ENCODE peak calls at places on chromosomes 16 and 17, in nine cellular contexts. One of them, this sample, is unnamed.

GRCh38 chr17:42832934-42833770 is at the start of gene PSME3:
- DNase-seq in GDM1: peak
- DNase-seq in cerebellar nuclear complex: peak
- DNase-seq in mesenteric fat pad: peak
- DNase-seq in activated T-helper 1 cell treated with anti-CD3 and anti-CD28 coated beads, Interleukin-12 subunit alpha, Interleukin-12 subunit beta, Interleukin-2, Interleukin-4 antibody, amounts not matched to agents 30 ng/mL and 10 ng/mL and 1 ng/mL, durations not matched to agents 14 hours and 24 hours and 36 hours: peak
- DNase-seq in brain microvascular endothelial cell: peak
- DNase-seq in tibial nerve: peak
- DNase-seq in aorta: peak
- DNase-seq in posterior cingulate gyrus: peak
- DNase-seq in this sample: peak

GRCh38 chr17:44390250-44390649 is 801 bp upstream of the ITGA2B start:
- DNase-seq in aorta: no peak
- DNase-seq in tibial nerve: no peak
- DNase-seq in activated T-helper 1 cell treated with anti-CD3 and anti-CD28 coated beads, Interleukin-12 subunit alpha, Interleukin-12 subunit beta, Interleukin-2, Interleukin-4 antibody, amounts not matched to agents 30 ng/mL and 10 ng/mL and 1 ng/mL, durations not matched to agents 14 hours and 24 hours and 36 hours: no peak
- DNase-seq in cerebellar nuclear complex: no peak
- DNase-seq in GDM1: no peak
- DNase-seq in brain microvascular endothelial cell: no peak
- DNase-seq in posterior cingulate gyrus: no peak
- DNase-seq in mesenteric fat pad: no peak
- DNase-seq in this sample: no peak

GRCh38 chr17:45050680-45051059 is 762 bp downstream of the DCAKD start:
- DNase-seq in activated T-helper 1 cell treated with anti-CD3 and anti-CD28 coated beads, Interleukin-12 subunit alpha, Interleukin-12 subunit beta, Interleukin-2, Interleukin-4 antibody, amounts not matched to agents 30 ng/mL and 10 ng/mL and 1 ng/mL, durations not matched to agents 14 hours and 24 hours and 36 hours: peak
- DNase-seq in tibial nerve: no peak
- DNase-seq in GDM1: no peak
- DNase-seq in cerebellar nuclear complex: no peak
- DNase-seq in aorta: no peak
- DNase-seq in posterior cingulate gyrus: peak
- DNase-seq in brain microvascular endothelial cell: no peak
- DNase-seq in mesenteric fat pad: no peak
- DNase-seq in this sample: no peak

GRCh38 chr16:5065368-5065767 is 388 bp downstream of the C16orf89 start:
- DNase-seq in aorta: peak
- DNase-seq in brain microvascular endothelial cell: no peak
- DNase-seq in GDM1: no peak
- DNase-seq in cerebellar nuclear complex: no peak
- DNase-seq in activated T-helper 1 cell treated with anti-CD3 and anti-CD28 coated beads, Interleukin-12 subunit alpha, Interleukin-12 subunit beta, Interleukin-2, Interleukin-4 antibody, amounts not matched to agents 30 ng/mL and 10 ng/mL and 1 ng/mL, durations not matched to agents 14 hours and 24 hours and 36 hours: no peak
- DNase-seq in mesenteric fat pad: no peak
- DNase-seq in tibial nerve: no peak
- DNase-seq in posterior cingulate gyrus: peak
- DNase-seq in this sample: no peak

GRCh38 chr17:64110436-64111152 is 19.4 kb downstream of the ERN1 start:
- DNase-seq in mesenteric fat pad: no peak
- DNase-seq in brain microvascular endothelial cell: no peak
- DNase-seq in activated T-helper 1 cell treated with anti-CD3 and anti-CD28 coated beads, Interleukin-12 subunit alpha, Interleukin-12 subunit beta, Interleukin-2, Interleukin-4 antibody, amounts not matched to agents 30 ng/mL and 10 ng/mL and 1 ng/mL, durations not matched to agents 14 hours and 24 hours and 36 hours: no peak
- DNase-seq in cerebellar nuclear complex: no peak
- DNase-seq in GDM1: no peak
- DNase-seq in aorta: no peak
- DNase-seq in tibial nerve: no peak
- DNase-seq in posterior cingulate gyrus: no peak
- DNase-seq in this sample: no peak

GRCh38 chr17:65457635-65458257 is 103.7 kb downstream of the AXIN2 start:
- DNase-seq in cerebellar nuclear complex: no peak
- DNase-seq in posterior cingulate gyrus: no peak
- DNase-seq in mesenteric fat pad: peak
- DNase-seq in brain microvascular endothelial cell: no peak
- DNase-seq in aorta: no peak
- DNase-seq in activated T-helper 1 cell treated with anti-CD3 and anti-CD28 coated beads, Interleukin-12 subunit alpha, Interleukin-12 subunit beta, Interleukin-2, Interleukin-4 antibody, amounts not matched to agents 30 ng/mL and 10 ng/mL and 1 ng/mL, durations not matched to agents 14 hours and 24 hours and 36 hours: no peak
- DNase-seq in tibial nerve: no peak
- DNase-seq in GDM1: no peak
- DNase-seq in this sample: no peak

GRCh38 chr16:24145927-24146326 is 110.2 kb upstream of the CACNG3 start:
- DNase-seq in aorta: no peak
- DNase-seq in posterior cingulate gyrus: no peak
- DNase-seq in activated T-helper 1 cell treated with anti-CD3 and anti-CD28 coated beads, Interleukin-12 subunit alpha, Interleukin-12 subunit beta, Interleukin-2, Interleukin-4 antibody, amounts not matched to agents 30 ng/mL and 10 ng/mL and 1 ng/mL, durations not matched to agents 14 hours and 24 hours and 36 hours: no peak
- DNase-seq in brain microvascular endothelial cell: no peak
- DNase-seq in tibial nerve: no peak
- DNase-seq in cerebellar nuclear complex: no peak
- DNase-seq in mesenteric fat pad: no peak
- DNase-seq in GDM1: no peak
- DNase-seq in this sample: no peak

GRCh38 chr16:19196871-19197270 is 28.8 kb downstream of the SYT17 start:
- DNase-seq in brain microvascular endothelial cell: no peak
- DNase-seq in aorta: no peak
- DNase-seq in activated T-helper 1 cell treated with anti-CD3 and anti-CD28 coated beads, Interleukin-12 subunit alpha, Interleukin-12 subunit beta, Interleukin-2, Interleukin-4 antibody, amounts not matched to agents 30 ng/mL and 10 ng/mL and 1 ng/mL, durations not matched to agents 14 hours and 24 hours and 36 hours: no peak
- DNase-seq in posterior cingulate gyrus: no peak
- DNase-seq in GDM1: no peak
- DNase-seq in mesenteric fat pad: no peak
- DNase-seq in tibial nerve: no peak
- DNase-seq in cerebellar nuclear complex: no peak
- DNase-seq in this sample: no peak

GRCh38 chr17:81487487-81488275 is 24.9 kb downstream of the ACTG1 start:
- DNase-seq in brain microvascular endothelial cell: no peak
- DNase-seq in mesenteric fat pad: peak
- DNase-seq in cerebellar nuclear complex: no peak
- DNase-seq in posterior cingulate gyrus: peak
- DNase-seq in GDM1: peak
- DNase-seq in activated T-helper 1 cell treated with anti-CD3 and anti-CD28 coated beads, Interleukin-12 subunit alpha, Interleukin-12 subunit beta, Interleukin-2, Interleukin-4 antibody, amounts not matched to agents 30 ng/mL and 10 ng/mL and 1 ng/mL, durations not matched to agents 14 hours and 24 hours and 36 hours: peak
- DNase-seq in aorta: peak
- DNase-seq in tibial nerve: peak
- DNase-seq in this sample: peak

GRCh38 chr17:67042104-67042899 is 2.1 kb upstream of the CACNG1 start:
- DNase-seq in tibial nerve: no peak
- DNase-seq in posterior cingulate gyrus: peak
- DNase-seq in brain microvascular endothelial cell: no peak
- DNase-seq in cerebellar nuclear complex: no peak
- DNase-seq in GDM1: no peak
- DNase-seq in activated T-helper 1 cell treated with anti-CD3 and anti-CD28 coated beads, Interleukin-12 subunit alpha, Interleukin-12 subunit beta, Interleukin-2, Interleukin-4 antibody, amounts not matched to agents 30 ng/mL and 10 ng/mL and 1 ng/mL, durations not matched to agents 14 hours and 24 hours and 36 hours: no peak
- DNase-seq in mesenteric fat pad: no peak
- DNase-seq in aorta: no peak
- DNase-seq in this sample: no peak

GRCh38 chr16:84350611-84351400 is 17.5 kb upstream of the ATP2C2 start:
- DNase-seq in cerebellar nuclear complex: no peak
- DNase-seq in tibial nerve: no peak
- DNase-seq in GDM1: no peak
- DNase-seq in brain microvascular endothelial cell: no peak
- DNase-seq in activated T-helper 1 cell treated with anti-CD3 and anti-CD28 coated beads, Interleukin-12 subunit alpha, Interleukin-12 subunit beta, Interleukin-2, Interleukin-4 antibody, amounts not matched to agents 30 ng/mL and 10 ng/mL and 1 ng/mL, durations not matched to agents 14 hours and 24 hours and 36 hours: no peak
- DNase-seq in posterior cingulate gyrus: peak
- DNase-seq in aorta: peak
- DNase-seq in mesenteric fat pad: no peak
- DNase-seq in this sample: no peak

GRCh38 chr16:88505405-88506082 is 52.5 kb downstream of the ZFPM1 start:
- DNase-seq in activated T-helper 1 cell treated with anti-CD3 and anti-CD28 coated beads, Interleukin-12 subunit alpha, Interleukin-12 subunit beta, Interleukin-2, Interleukin-4 antibody, amounts not matched to agents 30 ng/mL and 10 ng/mL and 1 ng/mL, durations not matched to agents 14 hours and 24 hours and 36 hours: peak
- DNase-seq in aorta: no peak
- DNase-seq in tibial nerve: no peak
- DNase-seq in posterior cingulate gyrus: no peak
- DNase-seq in brain microvascular endothelial cell: no peak
- DNase-seq in cerebellar nuclear complex: no peak
- DNase-seq in GDM1: no peak
- DNase-seq in mesenteric fat pad: no peak
- DNase-seq in this sample: no peak

GRCh38 chr17:77528516-77529327 is 388.0 kb downstream of the SEC14L1 start:
- DNase-seq in mesenteric fat pad: peak
- DNase-seq in tibial nerve: no peak
- DNase-seq in cerebellar nuclear complex: no peak
- DNase-seq in activated T-helper 1 cell treated with anti-CD3 and anti-CD28 coated beads, Interleukin-12 subunit alpha, Interleukin-12 subunit beta, Interleukin-2, Interleukin-4 antibody, amounts not matched to agents 30 ng/mL and 10 ng/mL and 1 ng/mL, durations not matched to agents 14 hours and 24 hours and 36 hours: no peak
- DNase-seq in posterior cingulate gyrus: peak
- DNase-seq in GDM1: no peak
- DNase-seq in brain microvascular endothelial cell: no peak
- DNase-seq in aorta: peak
- DNase-seq in this sample: no peak

GRCh38 chr17:39739020-39739884 is 1.5 kb downstream of the GRB7 start:
- DNase-seq in activated T-helper 1 cell treated with anti-CD3 and anti-CD28 coated beads, Interleukin-12 subunit alpha, Interleukin-12 subunit beta, Interleukin-2, Interleukin-4 antibody, amounts not matched to agents 30 ng/mL and 10 ng/mL and 1 ng/mL, durations not matched to agents 14 hours and 24 hours and 36 hours: no peak
- DNase-seq in aorta: no peak
- DNase-seq in mesenteric fat pad: no peak
- DNase-seq in brain microvascular endothelial cell: no peak
- DNase-seq in GDM1: no peak
- DNase-seq in posterior cingulate gyrus: no peak
- DNase-seq in cerebellar nuclear complex: no peak
- DNase-seq in tibial nerve: no peak
- DNase-seq in this sample: no peak

GRCh38 chr17:10061131-10061581 is 137.2 kb downstream of the GAS7 start:
- DNase-seq in mesenteric fat pad: no peak
- DNase-seq in posterior cingulate gyrus: no peak
- DNase-seq in aorta: peak
- DNase-seq in brain microvascular endothelial cell: no peak
- DNase-seq in tibial nerve: no peak
- DNase-seq in cerebellar nuclear complex: no peak
- DNase-seq in GDM1: no peak
- DNase-seq in activated T-helper 1 cell treated with anti-CD3 and anti-CD28 coated beads, Interleukin-12 subunit alpha, Interleukin-12 subunit beta, Interleukin-2, Interleukin-4 antibody, amounts not matched to agents 30 ng/mL and 10 ng/mL and 1 ng/mL, durations not matched to agents 14 hours and 24 hours and 36 hours: no peak
- DNase-seq in this sample: no peak

GRCh38 chr16:531494-532125 is 4.1 kb downstream of the CAPN15 start:
- DNase-seq in mesenteric fat pad: no peak
- DNase-seq in brain microvascular endothelial cell: no peak
- DNase-seq in GDM1: no peak
- DNase-seq in tibial nerve: no peak
- DNase-seq in posterior cingulate gyrus: no peak
- DNase-seq in aorta: no peak
- DNase-seq in cerebellar nuclear complex: no peak
- DNase-seq in activated T-helper 1 cell treated with anti-CD3 and anti-CD28 coated beads, Interleukin-12 subunit alpha, Interleukin-12 subunit beta, Interleukin-2, Interleukin-4 antibody, amounts not matched to agents 30 ng/mL and 10 ng/mL and 1 ng/mL, durations not matched to agents 14 hours and 24 hours and 36 hours: no peak
- DNase-seq in this sample: no peak

GRCh38 chr17:49015924-49016774 is 19.0 kb downstream of the IGF2BP1 start:
- DNase-seq in tibial nerve: no peak
- DNase-seq in posterior cingulate gyrus: no peak
- DNase-seq in activated T-helper 1 cell treated with anti-CD3 and anti-CD28 coated beads, Interleukin-12 subunit alpha, Interleukin-12 subunit beta, Interleukin-2, Interleukin-4 antibody, amounts not matched to agents 30 ng/mL and 10 ng/mL and 1 ng/mL, durations not matched to agents 14 hours and 24 hours and 36 hours: no peak
- DNase-seq in cerebellar nuclear complex: no peak
- DNase-seq in aorta: no peak
- DNase-seq in GDM1: no peak
- DNase-seq in brain microvascular endothelial cell: no peak
- DNase-seq in mesenteric fat pad: no peak
- DNase-seq in this sample: no peak

GRCh38 chr16:46649571-46649970 is 28.4 kb upstream of the SHCBP1 start:
- DNase-seq in tibial nerve: no peak
- DNase-seq in GDM1: no peak
- DNase-seq in activated T-helper 1 cell treated with anti-CD3 and anti-CD28 coated beads, Interleukin-12 subunit alpha, Interleukin-12 subunit beta, Interleukin-2, Interleukin-4 antibody, amounts not matched to agents 30 ng/mL and 10 ng/mL and 1 ng/mL, durations not matched to agents 14 hours and 24 hours and 36 hours: no peak
- DNase-seq in aorta: no peak
- DNase-seq in mesenteric fat pad: no peak
- DNase-seq in cerebellar nuclear complex: no peak
- DNase-seq in posterior cingulate gyrus: peak
- DNase-seq in brain microvascular endothelial cell: no peak
- DNase-seq in this sample: no peak

GRCh38 chr17:27379863-27380533 is 76.2 kb upstream of the KSR1 start:
- DNase-seq in GDM1: no peak
- DNase-seq in cerebellar nuclear complex: no peak
- DNase-seq in brain microvascular endothelial cell: peak
- DNase-seq in mesenteric fat pad: peak
- DNase-seq in tibial nerve: peak
- DNase-seq in posterior cingulate gyrus: peak
- DNase-seq in activated T-helper 1 cell treated with anti-CD3 and anti-CD28 coated beads, Interleukin-12 subunit alpha, Interleukin-12 subunit beta, Interleukin-2, Interleukin-4 antibody, amounts not matched to agents 30 ng/mL and 10 ng/mL and 1 ng/mL, durations not matched to agents 14 hours and 24 hours and 36 hours: no peak
- DNase-seq in aorta: peak
- DNase-seq in this sample: peak

GRCh38 chr16:75238132-75238852 is 13.1 kb downstream of the BCAR1 start:
- DNase-seq in posterior cingulate gyrus: peak
- DNase-seq in cerebellar nuclear complex: peak
- DNase-seq in aorta: peak
- DNase-seq in mesenteric fat pad: no peak
- DNase-seq in activated T-helper 1 cell treated with anti-CD3 and anti-CD28 coated beads, Interleukin-12 subunit alpha, Interleukin-12 subunit beta, Interleukin-2, Interleukin-4 antibody, amounts not matched to agents 30 ng/mL and 10 ng/mL and 1 ng/mL, durations not matched to agents 14 hours and 24 hours and 36 hours: no peak
- DNase-seq in tibial nerve: peak
- DNase-seq in brain microvascular endothelial cell: peak
- DNase-seq in GDM1: no peak
- DNase-seq in this sample: no peak

GRCh38 chr17:76917829-76918228 is 49.6 kb downstream of the MGAT5B start:
- DNase-seq in posterior cingulate gyrus: no peak
- DNase-seq in activated T-helper 1 cell treated with anti-CD3 and anti-CD28 coated beads, Interleukin-12 subunit alpha, Interleukin-12 subunit beta, Interleukin-2, Interleukin-4 antibody, amounts not matched to agents 30 ng/mL and 10 ng/mL and 1 ng/mL, durations not matched to agents 14 hours and 24 hours and 36 hours: no peak
- DNase-seq in aorta: peak
- DNase-seq in cerebellar nuclear complex: no peak
- DNase-seq in tibial nerve: no peak
- DNase-seq in brain microvascular endothelial cell: no peak
- DNase-seq in mesenteric fat pad: no peak
- DNase-seq in GDM1: no peak
- DNase-seq in this sample: no peak

GRCh38 chr17:73288534-73289302 is 23.1 kb downstream of the CDC42EP4 start:
- DNase-seq in posterior cingulate gyrus: peak
- DNase-seq in tibial nerve: peak
- DNase-seq in aorta: no peak
- DNase-seq in activated T-helper 1 cell treated with anti-CD3 and anti-CD28 coated beads, Interleukin-12 subunit alpha, Interleukin-12 subunit beta, Interleukin-2, Interleukin-4 antibody, amounts not matched to agents 30 ng/mL and 10 ng/mL and 1 ng/mL, durations not matched to agents 14 hours and 24 hours and 36 hours: no peak
- DNase-seq in cerebellar nuclear complex: no peak
- DNase-seq in mesenteric fat pad: no peak
- DNase-seq in GDM1: no peak
- DNase-seq in brain microvascular endothelial cell: no peak
- DNase-seq in this sample: no peak

GRCh38 chr17:65794572-65794971 is 233.1 kb upstream of the AXIN2 start:
- DNase-seq in GDM1: no peak
- DNase-seq in posterior cingulate gyrus: no peak
- DNase-seq in brain microvascular endothelial cell: peak
- DNase-seq in tibial nerve: no peak
- DNase-seq in aorta: no peak
- DNase-seq in cerebellar nuclear complex: no peak
- DNase-seq in activated T-helper 1 cell treated with anti-CD3 and anti-CD28 coated beads, Interleukin-12 subunit alpha, Interleukin-12 subunit beta, Interleukin-2, Interleukin-4 antibody, amounts not matched to agents 30 ng/mL and 10 ng/mL and 1 ng/mL, durations not matched to agents 14 hours and 24 hours and 36 hours: no peak
- DNase-seq in mesenteric fat pad: no peak
- DNase-seq in this sample: no peak

GRCh38 chr16:78034530-78034929 is 12.2 kb downstream of the CLEC3A start:
- DNase-seq in mesenteric fat pad: no peak
- DNase-seq in aorta: no peak
- DNase-seq in posterior cingulate gyrus: no peak
- DNase-seq in cerebellar nuclear complex: no peak
- DNase-seq in tibial nerve: no peak
- DNase-seq in GDM1: no peak
- DNase-seq in activated T-helper 1 cell treated with anti-CD3 and anti-CD28 coated beads, Interleukin-12 subunit alpha, Interleukin-12 subunit beta, Interleukin-2, Interleukin-4 antibody, amounts not matched to agents 30 ng/mL and 10 ng/mL and 1 ng/mL, durations not matched to agents 14 hours and 24 hours and 36 hours: no peak
- DNase-seq in brain microvascular endothelial cell: no peak
- DNase-seq in this sample: no peak

GRCh38 chr17:17346428-17347233 is 43.5 kb downstream of the NT5M start:
- DNase-seq in cerebellar nuclear complex: no peak
- DNase-seq in tibial nerve: no peak
- DNase-seq in mesenteric fat pad: peak
- DNase-seq in brain microvascular endothelial cell: no peak
- DNase-seq in GDM1: no peak
- DNase-seq in posterior cingulate gyrus: peak
- DNase-seq in activated T-helper 1 cell treated with anti-CD3 and anti-CD28 coated beads, Interleukin-12 subunit alpha, Interleukin-12 subunit beta, Interleukin-2, Interleukin-4 antibody, amounts not matched to agents 30 ng/mL and 10 ng/mL and 1 ng/mL, durations not matched to agents 14 hours and 24 hours and 36 hours: no peak
- DNase-seq in aorta: peak
- DNase-seq in this sample: no peak

GRCh38 chr17:65154770-65155589 is 17.8 kb downstream of the RGS9 start:
- DNase-seq in mesenteric fat pad: no peak
- DNase-seq in posterior cingulate gyrus: peak
- DNase-seq in GDM1: peak
- DNase-seq in brain microvascular endothelial cell: no peak
- DNase-seq in cerebellar nuclear complex: no peak
- DNase-seq in activated T-helper 1 cell treated with anti-CD3 and anti-CD28 coated beads, Interleukin-12 subunit alpha, Interleukin-12 subunit beta, Interleukin-2, Interleukin-4 antibody, amounts not matched to agents 30 ng/mL and 10 ng/mL and 1 ng/mL, durations not matched to agents 14 hours and 24 hours and 36 hours: no peak
- DNase-seq in aorta: no peak
- DNase-seq in tibial nerve: no peak
- DNase-seq in this sample: no peak